ENCODE peak calls at places on chromosomes 16 and 17, in ten cellular contexts. V is T-helper 1 cell; M is CD4-positive, alpha-beta T cell; J is epithelial cell of esophagus; L is activated naive CD4-positive, alpha-beta T cell; N is posterior cingulate gyrus; F is T-helper 9 cell; X is fibroblast of villous mesenchyme; U is AG04449; S is A172. E is an unnamed sample.

GRCh38 chr16:67910162-67910561 is 17.1 kb downstream of the PSKH1 start:
- DNase-seq in N (peak; percentile 83), V (no peak), U (peak; percentile 19), F (no peak), J (peak; percentile 81), L (no peak), S (no peak), X (peak; percentile 46), M (no peak), E (no peak)

GRCh38 chr17:42016411-42016831 is 818 bp downstream of the DNAJC7 start:
- DNase-seq in M (no peak), S (no peak), L (no peak), U (no peak), F (no peak), V (no peak), N (no peak), J (no peak), X (peak; percentile 59), E (no peak)

GRCh38 chr16:23466162-23466885 is 13.3 kb upstream of the COG7 start:
- DNase-seq in S (peak; percentile 81), X (no peak), U (peak; percentile 57), J (peak; percentile 98), N (no peak), V (no peak), L (no peak), F (no peak), M (no peak), E (no peak)

GRCh38 chr17:44344939-44345496 is at the start of gene GRN:
- DNase-seq in S (peak; percentile 99), F (peak; percentile 72), X (peak; percentile 100), L (peak; percentile 71), M (peak; percentile 73), J (peak; percentile 99), N (peak; percentile 97), U (peak; percentile 93), V (peak; percentile 65), E (peak; percentile 95)

GRCh38 chr16:3510410-3510809 is 9.6 kb downstream of the CLUAP1 start:
- DNase-seq in X (no peak), U (no peak), J (no peak), M (no peak), S (no peak), V (no peak), N (no peak), F (no peak), L (no peak), E (no peak)

GRCh38 chr17:80005360-80006338 is 30.0 kb downstream of the TBC1D16 start:
- DNase-seq in F (peak; percentile 53), M (peak; percentile 44), X (no peak), L (peak; percentile 51), J (peak; percentile 43), U (no peak), V (no peak), N (peak; percentile 43), S (peak; percentile 51), E (peak; percentile 53)

GRCh38 chr17:69358688-69359596 is 32.0 kb upstream of the ABCA5 start:
- DNase-seq in F (no peak), M (no peak), X (no peak), N (no peak), L (no peak), V (no peak), J (peak; percentile 18), U (no peak), S (no peak), E (no peak)

GRCh38 chr17:37483311-37484039 is 6.2 kb upstream of the DUSP14 start:
- DNase-seq in V (no peak), J (no peak), L (no peak), S (peak; percentile 55), M (no peak), F (no peak), U (peak; percentile 70), N (peak; percentile 12), X (peak; percentile 98), E (peak; percentile 37)

GRCh38 chr16:86681440-86681838 is 103.1 kb downstream of the FOXL1 start:
- DNase-seq in J (no peak), F (no peak), X (no peak), N (no peak), V (no peak), S (peak; percentile 32), U (no peak), M (no peak), L (no peak), E (peak; percentile 44)

GRCh38 chr17:17782425-17783120 is 54.2 kb downstream of the SREBF1 start:
- DNase-seq in U (no peak), F (no peak), L (peak; percentile 35), X (no peak), J (no peak), M (no peak), S (no peak), V (no peak), N (no peak), E (peak; percentile 45)

GRCh38 chr17:30165960-30166359 is 49.3 kb downstream of the NSRP1 start:
- DNase-seq in L (no peak), U (no peak), N (no peak), X (no peak), S (no peak), F (no peak), J (no peak), V (no peak), M (no peak), E (no peak)

GRCh38 chr16:46638947-46639925 is 18.1 kb upstream of the SHCBP1 start:
- DNase-seq in N (no peak), U (no peak), M (no peak), J (peak; percentile 65), V (no peak), S (no peak), F (no peak), X (no peak), L (no peak), E (no peak)

GRCh38 chr17:9021985-9022552 is 759 bp downstream of the NTN1 start:
- DNase-seq in V (no peak), M (no peak), S (no peak), F (no peak), J (peak; percentile 36), L (no peak), U (no peak), N (no peak), X (peak; percentile 11), E (peak; percentile 66)

GRCh38 chr16:85448557-85449194 is 164.4 kb upstream of the GSE1 start:
- DNase-seq in U (no peak), V (no peak), L (peak; percentile 59), M (peak; percentile 69), J (no peak), S (no peak), X (no peak), N (no peak), F (peak; percentile 28), E (no peak)

GRCh38 chr17:8365143-8365542 is 11.4 kb downstream of the KRABD2 start:
- DNase-seq in F (no peak), L (no peak), M (no peak), X (no peak), N (no peak), V (no peak), J (peak; percentile 50), U (no peak), S (peak; percentile 61), E (no peak)

GRCh38 chr16:49100366-49100765 is 181.3 kb downstream of the CBLN1 start:
- DNase-seq in M (no peak), N (no peak), X (no peak), V (no peak), F (no peak), S (no peak), L (no peak), U (no peak), J (no peak), E (no peak)

GRCh38 chr16:50680907-50681885 is at the start of gene SNX20:
- DNase-seq in U (no peak), M (peak; percentile 65), F (peak; percentile 49), N (no peak), V (peak; percentile 38), S (no peak), J (no peak), L (peak; percentile 58), X (no peak), E (no peak)

GRCh38 chr16:50276801-50277560 is 10.6 kb downstream of the ADCY7 start:
- DNase-seq in M (no peak), N (no peak), X (no peak), S (no peak), U (no peak), L (no peak), V (no peak), J (peak; percentile 20), F (no peak), E (no peak)

GRCh38 chr17:7834554-7834890 is 505 bp downstream of the KDM6B start:
- DNase-seq in X (peak; percentile 62), F (peak; percentile 66), J (peak; percentile 39), U (no peak), L (peak; percentile 56), M (no peak), V (peak; percentile 57), S (peak; percentile 49), N (no peak), E (peak; percentile 77)

GRCh38 chr17:3990391-3991127 is 26.3 kb upstream of the ATP2A3 start:
- DNase-seq in J (peak; percentile 28), S (no peak), X (no peak), L (no peak), U (no peak), F (no peak), V (no peak), M (no peak), N (no peak), E (no peak)

GRCh38 chr17:17815062-17815406 is 21.8 kb downstream of the SREBF1 start:
- DNase-seq in X (no peak), V (no peak), M (no peak), L (no peak), S (no peak), J (no peak), N (no peak), U (no peak), F (no peak), E (peak; percentile 68)

GRCh38 chr17:49365667-49366066 is 3.6 kb upstream of the ZNF652 start:
- DNase-seq in U (no peak), S (no peak), M (no peak), N (peak; percentile 40), J (peak; percentile 35), F (no peak), X (no peak), L (no peak), V (no peak), E (no peak)

GRCh38 chr17:72116692-72117469 is 3.9 kb upstream of the SOX9 start:
- DNase-seq in N (no peak), V (no peak), M (no peak), F (no peak), X (peak; percentile 27), S (no peak), U (no peak), L (no peak), J (peak; percentile 51), E (no peak)

GRCh38 chr17:8791910-8792270 is 7.3 kb downstream of the MFSD6L start:
- DNase-seq in V (no peak), X (peak; percentile 59), U (peak; percentile 9), J (peak; percentile 55), S (peak; percentile 59), N (no peak), M (no peak), L (no peak), F (no peak), E (no peak)

GRCh38 chr17:71431146-71431545 is 689.7 kb upstream of the SOX9 start:
- DNase-seq in U (no peak), V (no peak), N (no peak), J (no peak), S (no peak), X (no peak), F (no peak), M (no peak), L (no peak), E (no peak)

GRCh38 chr16:24820522-24820921 is 25.2 kb upstream of the SLC5A11 start:
- DNase-seq in J (peak; percentile 80), N (no peak), L (no peak), U (no peak), X (peak; percentile 9), V (no peak), S (no peak), M (no peak), F (no peak), E (no peak)

GRCh38 chr16:88084881-88085280 is 133.6 kb downstream of the BANP start:
- DNase-seq in N (no peak), F (no peak), J (no peak), L (no peak), S (peak; percentile 73), M (no peak), U (no peak), X (peak; percentile 69), V (no peak), E (no peak)

GRCh38 chr17:1154704-1155103 is 25.1 kb downstream of the ABR start:
- DNase-seq in V (no peak), U (no peak), X (no peak), M (no peak), L (no peak), S (no peak), J (no peak), F (no peak), N (no peak), E (no peak)